ENCODE peak calls at places on chromosomes 5 and 9, in ten cellular contexts. F, E, V, N, A, R, W, T, B and P are unnamed samples.
A peak's percentile ranks its signal among the peaks of the same experiment; 100 is the strongest.

GRCh38 chr5:77718934-77719610 is 57.1 kb downstream of the TBCA start:
- DNase-seq in A (no peak), R (no peak), F (no peak), W (no peak), B (no peak), N (no peak), E (no peak), V (no peak), T (no peak), P (no peak)

GRCh38 chr5:180644825-180645608 is 4.4 kb downstream of the FLT4 start:
- DNase-seq in E (peak; percentile 39), F (no peak), A (peak; percentile 56), R (no peak), B (no peak), V (no peak), T (peak; percentile 63), N (no peak), W (no peak), P (no peak)

GRCh38 chr5:180976518-180976917 is 12.1 kb upstream of the BTNL3 start:
- DNase-seq in N (peak; percentile 40), F (no peak), V (no peak), A (no peak), B (peak; percentile 2), T (no peak), W (no peak), E (no peak), R (no peak), P (no peak)

GRCh38 chr9:38619556-38620447 is 594 bp downstream of the ANKRD18A start:
- DNase-seq in T (peak; percentile 69), B (no peak), E (no peak), F (peak; percentile 39), W (no peak), R (peak; percentile 61), A (no peak), N (peak; percentile 14), V (no peak), P (peak; percentile 1)

GRCh38 chr5:36944607-36945225 is 68.1 kb downstream of the NIPBL start:
- DNase-seq in B (peak; percentile 74), W (peak; percentile 82), T (no peak), V (no peak), E (no peak), N (peak; percentile 85), A (no peak), R (no peak), F (no peak), P (peak; percentile 71)

GRCh38 chr5:66959668-66960067 is 236.9 kb downstream of the CD180 start:
- DNase-seq in N (peak; percentile 49), A (no peak), V (no peak), F (no peak), W (no peak), R (no peak), T (no peak), E (no peak), B (no peak), P (peak; percentile 48)

GRCh38 chr5:62791059-62791458 is 212.4 kb downstream of the LRRC70 start:
- DNase-seq in W (peak; percentile 59), B (no peak), F (no peak), A (no peak), V (no peak), T (no peak), E (no peak), N (no peak), R (no peak), P (peak; percentile 23)

GRCh38 chr5:64180661-64181343 is 15.2 kb downstream of the RNF180 start:
- DNase-seq in V (no peak), N (no peak), A (no peak), R (no peak), T (no peak), F (no peak), B (no peak), W (peak; percentile 18), E (no peak), P (peak; percentile 3)

GRCh38 chr5:65142007-65142406 is 339.7 kb downstream of the ADAMTS6 start:
- DNase-seq in F (no peak), N (no peak), V (no peak), T (no peak), A (no peak), E (no peak), R (no peak), W (no peak), B (no peak), P (no peak)

GRCh38 chr5:101482931-101483330 is 579.8 kb upstream of the ST8SIA4 start:
- DNase-seq in W (no peak), T (no peak), A (no peak), F (no peak), V (no peak), N (no peak), E (no peak), B (no peak), R (no peak), P (no peak)

GRCh38 chr9:134679616-134680392 is 38.2 kb downstream of the COL5A1 start:
- DNase-seq in B (no peak), W (no peak), T (peak; percentile 56), V (no peak), A (no peak), N (no peak), F (no peak), E (no peak), R (peak; percentile 17), P (no peak)

GRCh38 chr5:945691-946541 is 53.2 kb downstream of the TRIP13 start:
- DNase-seq in N (no peak), E (no peak), F (no peak), R (peak; percentile 42), V (no peak), A (peak; percentile 41), W (no peak), B (no peak), T (peak; percentile 53), P (peak; percentile 22)

GRCh38 chr9:17520264-17521058 is 58.4 kb upstream of the SH3GL2 start:
- DNase-seq in F (no peak), V (no peak), E (no peak), N (no peak), R (no peak), W (no peak), A (no peak), B (no peak), T (no peak), P (no peak)

GRCh38 chr9:81112638-81113037 is 576.7 kb downstream of the TLE1 start:
- DNase-seq in W (no peak), E (no peak), N (no peak), R (no peak), F (no peak), V (no peak), T (no peak), A (no peak), B (no peak), P (no peak)

GRCh38 chr5:179118756-179119414 is 58.7 kb downstream of the ZNF354C start:
- DNase-seq in F (no peak), B (no peak), A (peak; percentile 35), N (no peak), R (no peak), E (no peak), T (peak; percentile 43), V (no peak), W (no peak), P (no peak)

GRCh38 chr5:179115845-179116524 is 55.8 kb downstream of the ZNF354C start:
- DNase-seq in V (no peak), E (no peak), B (no peak), N (no peak), W (no peak), F (no peak), R (no peak), A (no peak), T (peak; percentile 22), P (no peak)

GRCh38 chr5:179119415-179120170 is 59.4 kb downstream of the ZNF354C start:
- DNase-seq in B (no peak), F (no peak), V (no peak), N (no peak), E (no peak), R (no peak), W (no peak), A (peak; percentile 26), T (peak; percentile 37), P (no peak)

GRCh38 chr5:179120421-179120861 is 60.3 kb downstream of the ZNF354C start:
- DNase-seq in F (no peak), R (no peak), E (no peak), A (peak; percentile 42), T (peak; percentile 52), B (no peak), W (no peak), V (no peak), N (no peak), P (no peak)

GRCh38 chr5:179118338-179118737 is 58.2 kb downstream of the ZNF354C start:
- DNase-seq in W (no peak), B (no peak), A (no peak), R (no peak), V (no peak), E (no peak), N (peak; percentile 41), F (no peak), T (no peak), P (no peak)
- H3K9me3 ChIP-seq in W (no peaks in the 10 kb centered on the region), B (no peaks in the 10 kb centered on the region), A (peaks cover 15% of the 10 kb centered on the region), R (peaks cover 44% of the 10 kb centered on the region), V (no peaks in the 10 kb centered on the region), E (no peaks in the 10 kb centered on the region), N (no peaks in the 10 kb centered on the region), F (peaks cover 22% of the 10 kb centered on the region), T (no peaks in the 10 kb centered on the region), P (no peaks in the 10 kb centered on the region)

GRCh38 chr5:24045034-24045433 is 537.6 kb downstream of the PRDM9 start:
- DNase-seq in B (no peak), A (no peak), R (no peak), V (no peak), N (peak; percentile 54), F (no peak), E (no peak), T (no peak), W (no peak), P (no peak)

GRCh38 chr5:24042688-24043087 is 535.3 kb downstream of the PRDM9 start:
- DNase-seq in V (no peak), T (no peak), B (no peak), F (no peak), N (no peak), R (no peak), W (no peak), A (no peak), E (no peak), P (no peak)
- H3K9me3 ChIP-seq in V (no peaks in the 10 kb centered on the region), T (no peaks in the 10 kb centered on the region), B (no peaks in the 10 kb centered on the region), F (no peaks in the 10 kb centered on the region), N (no peaks in the 10 kb centered on the region), R (no peaks in the 10 kb centered on the region), W (no peaks in the 10 kb centered on the region), A (no peaks in the 10 kb centered on the region), E (no peaks in the 10 kb centered on the region), P (no peaks in the 10 kb centered on the region)

GRCh38 chr5:141409598-141410306 is 1.9 kb downstream of the PCDHGB6 start:
- DNase-seq in A (no peak), R (peak; percentile 36), N (no peak), B (no peak), E (no peak), V (no peak), W (no peak), T (no peak), F (no peak), P (no peak)
- H3K9me3 ChIP-seq in A (peaks cover 58% of the 10 kb centered on the region), R (peaks cover 92% of the 10 kb centered on the region), N (peaks cover 11% of the 10 kb centered on the region), B (no peaks in the 10 kb centered on the region), E (no peaks in the 10 kb centered on the region), V (peaks cover 3% of the 10 kb centered on the region), W (peaks cover 8% of the 10 kb centered on the region), T (peaks cover 50% of the 10 kb centered on the region), F (peaks cover 77% of the 10 kb centered on the region), P (no peaks in the 10 kb centered on the region)

DNA sequence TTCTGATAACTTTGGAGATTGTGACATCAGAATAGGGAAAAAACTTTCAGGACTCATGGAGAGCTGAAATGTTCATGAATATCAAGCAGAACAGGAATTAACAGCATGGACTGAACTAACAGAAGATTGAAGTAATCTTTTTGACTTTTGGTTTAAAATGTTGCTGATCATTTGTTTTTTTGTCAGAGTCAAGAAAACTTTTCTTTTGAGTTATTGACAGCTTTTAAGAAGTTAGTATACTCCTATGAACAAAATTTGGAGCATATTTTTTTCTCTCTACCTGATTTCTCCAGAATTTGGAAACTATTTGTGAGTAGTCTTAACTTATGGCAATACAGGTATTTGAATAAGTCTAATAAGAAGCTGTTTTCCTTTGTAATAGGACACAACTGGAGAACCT is 244.3 kb upstream of the KLF9 start:
- DNase-seq in R (no peak), W (no peak), V (no peak), T (no peak), N (no peak), F (no peak), A (no peak), E (no peak), B (no peak), P (no peak)
- H3K9me3 ChIP-seq in R (peaks cover 9% of the 10 kb centered on the region), W (no peaks in the 10 kb centered on the region), V (no peaks in the 10 kb centered on the region), T (no peaks in the 10 kb centered on the region), N (no peaks in the 10 kb centered on the region), F (no peaks in the 10 kb centered on the region), A (no peaks in the 10 kb centered on the region), E (no peaks in the 10 kb centered on the region), B (peaks cover 8% of the 10 kb centered on the region), P (no peaks in the 10 kb centered on the region)